ENCODE peak calls at places on chromosomes 5 and 9, in nine cellular contexts. U, T, I, C, W, H, Q, F and Z are unnamed samples.

GRCh38 chr9:127279717-127280285 is 15.2 kb downstream of the GARNL3 start:
- DNase-seq in H (no peak), F (peak; percentile 14), C (no peak), T (no peak), Q (no peak), W (no peak), I (no peak), U (no peak), Z (no peak)

GRCh38 chr5:122022966-122023365 is 55.1 kb downstream of the LOX start:
- DNase-seq in U (no peak), W (no peak), H (no peak), I (no peak), T (no peak), C (no peak), F (no peak), Q (no peak), Z (no peak)

GRCh38 chr9:127330501-127330900 is 65.9 kb downstream of the GARNL3 start:
- DNase-seq in C (no peak), F (no peak), Q (no peak), T (no peak), H (no peak), U (no peak), W (peak; percentile 54), I (no peak), Z (no peak)

GRCh38 chr9:35448511-35448910 is 41.4 kb upstream of the RUSC2 start:
- DNase-seq in T (no peak), I (no peak), F (no peak), H (peak; percentile 25), W (no peak), Q (no peak), U (no peak), C (no peak), Z (no peak)

GRCh38 chr9:33439731-33440130 is 7.7 kb downstream of the AQP3 start:
- DNase-seq in T (no peak), H (no peak), Q (peak; percentile 66), F (no peak), W (no peak), U (no peak), C (no peak), I (no peak), Z (no peak)

GRCh38 chr5:14588758-14589543 is 7.4 kb downstream of the OTULINL start:
- DNase-seq in I (no peak), T (no peak), U (no peak), F (peak; percentile 42), C (peak; percentile 45), W (peak; percentile 59), H (no peak), Q (no peak), Z (no peak)

GRCh38 chr5:1007681-1008450 is 736 bp upstream of the NKD2 start:
- DNase-seq in F (peak; percentile 4), T (peak; percentile 8), C (no peak), W (no peak), I (peak; percentile 11), Q (no peak), H (no peak), U (no peak), Z (no peak)

GRCh38 chr9:119803679-119804078 is 434.4 kb upstream of the BRINP1 start:
- DNase-seq in W (no peak), I (no peak), F (no peak), C (no peak), Q (no peak), H (no peak), T (no peak), U (no peak), Z (no peak)

GRCh38 chr9:36877239-36877638 is 156.8 kb downstream of the PAX5 start:
- DNase-seq in F (no peak), C (no peak), U (no peak), T (no peak), Q (no peak), I (no peak), W (no peak), H (no peak), Z (no peak)

DNA sequence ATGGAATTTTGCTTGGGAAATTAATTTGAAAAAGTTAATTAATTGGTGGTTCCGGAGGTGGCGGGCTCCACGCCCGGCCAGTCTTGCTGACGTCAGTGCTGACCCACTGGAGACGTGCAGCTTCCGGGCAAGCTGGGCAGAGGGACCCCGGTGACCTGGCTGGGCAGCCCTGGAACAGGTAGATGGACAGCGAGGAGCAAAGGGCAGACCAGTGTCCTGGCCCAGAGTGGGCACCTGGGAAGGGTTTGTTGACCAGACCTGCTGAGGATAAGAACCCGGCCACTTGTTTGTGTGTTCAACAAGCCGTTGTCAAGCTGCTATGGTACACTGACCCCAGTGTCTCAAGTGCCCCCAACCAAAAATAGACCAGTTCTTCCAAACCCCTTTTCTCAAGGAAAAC is 17.5 kb downstream of the CXXC5 start:
- DNase-seq in Q (no peak), F (peak; percentile 27), C (no peak), H (no peak), I (no peak), W (no peak), T (no peak), U (no peak), Z (no peak)
- H3K4me3 ChIP-seq in Q (no peak overlapping the region), F (no peak overlapping the region), C (no peak overlapping the region), H (no peak overlapping the region), I (no peak overlapping the region), W (no peak overlapping the region), T (no peak overlapping the region), U (no peak overlapping the region), Z (no peak overlapping the region)

GRCh38 chr5:50969207-50970145 is 303.0 kb downstream of the PARP8 start:
- DNase-seq in C (peak; percentile 14), H (no peak), Q (peak; percentile 23), F (peak; percentile 33), U (peak; percentile 60), T (no peak), I (no peak), W (no peak), Z (no peak)
- H3K4me3 ChIP-seq in C (peak overlapping the region; percentile 34), H (no peak overlapping the region), Q (peak overlapping the region; percentile 17), F (no peak overlapping the region), U (peak overlapping the region; percentile 76), T (peak overlapping the region; percentile 16), I (no peak overlapping the region), W (no peak overlapping the region), Z (peak overlapping the region; percentile 32)

DNA sequence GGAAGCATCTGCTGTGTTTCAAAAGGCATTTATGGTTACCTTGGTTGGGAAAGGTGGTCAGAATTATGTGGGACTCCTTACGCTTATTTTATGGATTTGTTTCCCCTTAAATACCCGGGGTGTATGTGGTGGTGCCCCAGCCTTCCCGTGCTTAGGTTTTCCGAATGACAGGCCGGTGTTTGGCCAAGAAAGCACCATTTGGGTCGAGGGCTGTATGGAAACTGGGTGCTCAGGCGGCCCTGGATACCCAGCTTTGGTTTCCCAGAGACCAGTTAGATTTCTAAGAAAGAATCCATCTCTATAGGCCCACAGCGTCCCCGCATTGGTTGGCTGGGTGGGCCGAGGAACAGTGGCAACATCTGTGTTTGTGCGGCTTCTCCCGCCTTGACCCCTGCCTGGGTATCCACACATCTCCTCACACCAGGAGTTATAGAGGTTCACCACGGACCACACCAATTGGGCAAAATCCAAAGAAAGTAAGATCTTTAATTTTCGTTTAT is 868 bp downstream of the ARHGEF28 start:
- DNase-seq in T (no peak), U (no peak), C (no peak), W (no peak), Q (no peak), I (no peak), F (no peak), H (no peak), Z (no peak)
- H3K4me3 ChIP-seq in T (peak overlapping the region; percentile 59), U (peak overlapping the region; percentile 75), C (peak overlapping the region; percentile 69), W (peak overlapping the region; percentile 93), Q (peak overlapping the region; percentile 91), I (peak overlapping the region; percentile 71), F (peak overlapping the region; percentile 81), H (peak overlapping the region; percentile 76), Z (peak overlapping the region; percentile 85)

DNA sequence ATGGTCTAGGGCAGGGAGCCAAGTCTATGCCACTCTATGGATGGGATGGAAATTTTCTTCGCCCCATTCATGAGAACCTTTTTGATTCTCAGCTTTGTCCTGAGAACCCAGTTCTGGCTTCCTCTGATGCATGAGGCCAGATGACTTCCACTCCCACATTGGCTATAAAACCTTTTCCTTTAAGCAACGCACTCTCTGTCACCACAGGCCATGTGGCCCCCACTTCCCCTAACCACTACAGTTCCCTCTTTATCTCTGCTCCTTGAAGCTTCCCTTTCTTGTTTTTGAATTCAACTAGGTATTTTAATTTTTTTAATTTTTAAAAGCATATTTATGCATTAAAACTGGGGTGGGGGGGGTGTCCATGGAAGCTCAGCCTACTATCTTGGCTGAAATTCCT is 401.3 kb downstream of the ENC1 start:
- DNase-seq in C (no peak), T (no peak), I (no peak), Q (no peak), W (no peak), U (no peak), H (no peak), F (no peak), Z (no peak)
- H3K4me3 ChIP-seq in C (no peak overlapping the region), T (no peak overlapping the region), I (no peak overlapping the region), Q (no peak overlapping the region), W (no peak overlapping the region), U (no peak overlapping the region), H (no peak overlapping the region), F (no peak overlapping the region), Z (no peak overlapping the region)

GRCh38 chr9:90070056-90070455 is 465.2 kb downstream of the GADD45G start:
- DNase-seq in U (no peak), F (peak; percentile 61), W (no peak), T (no peak), Q (peak; percentile 11), I (no peak), C (no peak), H (no peak), Z (no peak)
- H3K4me3 ChIP-seq in U (no peak overlapping the region), F (no peak overlapping the region), W (no peak overlapping the region), T (no peak overlapping the region), Q (no peak overlapping the region), I (no peak overlapping the region), C (no peak overlapping the region), H (no peak overlapping the region), Z (no peak overlapping the region)

GRCh38 chr9:133274236-133275104 is 531 bp downstream of the ABO start:
- DNase-seq in F (peak; percentile 18), H (no peak), I (no peak), U (peak; percentile 46), T (no peak), C (no peak), W (no peak), Q (no peak), Z (no peak)

GRCh38 chr9:133275105-133276000 is at the start of gene ABO:
- DNase-seq in H (no peak), U (peak; percentile 74), I (no peak), Q (peak; percentile 10), F (peak; percentile 58), T (peak; percentile 58), C (peak; percentile 71), W (no peak), Z (no peak)

GRCh38 chr9:133273098-133273497 is 1.9 kb downstream of the ABO start:
- DNase-seq in F (no peak), W (no peak), C (no peak), Q (no peak), H (no peak), T (no peak), U (no peak), I (no peak), Z (no peak)

GRCh38 chr9:133276001-133276884 is 1.2 kb upstream of the ABO start:
- DNase-seq in H (no peak), T (peak; percentile 8), I (no peak), Q (no peak), C (no peak), W (no peak), F (no peak), U (no peak), Z (no peak)

DNA sequence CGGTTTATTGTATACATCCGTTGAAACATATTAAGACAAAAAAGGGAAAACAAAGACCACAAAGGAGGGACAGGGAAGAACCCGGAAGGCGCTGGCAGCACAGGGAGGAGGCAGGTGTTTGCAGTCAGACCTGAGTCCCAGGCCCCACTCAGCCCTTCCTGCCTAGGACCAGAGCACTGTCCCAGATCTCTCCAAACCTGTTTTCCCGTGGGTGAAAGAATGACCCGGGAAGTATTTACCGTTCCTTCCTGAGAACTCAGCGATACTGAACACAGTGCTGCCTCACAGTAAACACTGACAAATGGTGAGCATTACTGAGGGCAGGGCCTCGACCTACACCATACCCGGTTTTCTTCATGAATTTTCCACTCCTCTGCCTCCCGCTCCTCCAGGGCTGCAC is 1.2 kb downstream of the ABO start:
- DNase-seq in T (peak; percentile 55), I (no peak), C (no peak), Q (no peak), H (no peak), U (no peak), W (no peak), F (no peak), Z (no peak)
- H3K4me3 ChIP-seq in T (peak overlapping the region; percentile 70), I (no peak overlapping the region), C (no peak overlapping the region), Q (no peak overlapping the region), H (no peak overlapping the region), U (peak overlapping the region; percentile 63), W (no peak overlapping the region), F (no peak overlapping the region), Z (peak overlapping the region; percentile 75)